ENCODE peak calls at places on chromosomes 16 and 17, in ten cellular contexts. One of them, this sample, is unnamed. For H3K4me1 and H3K9me3, the result is how much of the 10 kb centered on the place peaks cover.

GRCh38 chr16:69270831-69271230 is 40.3 kb upstream of the VPS4A start:
- DNase-seq in SK-N-SH: no peak
- DNase-seq in upper lobe of left lung: no peak
- DNase-seq in ovary: no peak
- DNase-seq in suprapubic skin: no peak
- DNase-seq in stomach: no peak
- DNase-seq in GM12878: no peak
- DNase-seq in sigmoid colon: no peak
- DNase-seq in tibial nerve: no peak
- DNase-seq in A549: no peak
- DNase-seq in this sample: no peak

GRCh38 chr16:30934827-30935557 is 11.6 kb downstream of the FBXL19 start:
- DNase-seq in SK-N-SH: peak
- DNase-seq in upper lobe of left lung: peak
- DNase-seq in ovary: no peak
- DNase-seq in suprapubic skin: peak
- DNase-seq in stomach: peak
- DNase-seq in GM12878: no peak
- DNase-seq in sigmoid colon: no peak
- DNase-seq in tibial nerve: no peak
- DNase-seq in A549: peak
- DNase-seq in this sample: peak

GRCh38 chr17:72665841-72666518 is 426.5 kb downstream of the SLC39A11 start:
- DNase-seq in SK-N-SH: no peak
- DNase-seq in upper lobe of left lung: no peak
- DNase-seq in ovary: no peak
- DNase-seq in suprapubic skin: no peak
- DNase-seq in stomach: no peak
- DNase-seq in GM12878: no peak
- DNase-seq in sigmoid colon: peak
- DNase-seq in tibial nerve: no peak
- DNase-seq in A549: no peak
- DNase-seq in this sample: no peak

GRCh38 chr17:81285179-81285878 is 9.8 kb downstream of the SLC38A10 start:
- DNase-seq in SK-N-SH: no peak
- DNase-seq in upper lobe of left lung: peak
- DNase-seq in ovary: no peak
- DNase-seq in suprapubic skin: peak
- DNase-seq in stomach: peak
- DNase-seq in GM12878: no peak
- DNase-seq in sigmoid colon: peak
- DNase-seq in tibial nerve: peak
- DNase-seq in A549: no peak
- DNase-seq in this sample: peak

GRCh38 chr17:48057626-48058025 is 9.5 kb downstream of the NFE2L1 start:
- DNase-seq in SK-N-SH: no peak
- DNase-seq in upper lobe of left lung: no peak
- DNase-seq in ovary: no peak
- DNase-seq in suprapubic skin: no peak
- DNase-seq in stomach: no peak
- DNase-seq in GM12878: no peak
- DNase-seq in sigmoid colon: no peak
- DNase-seq in tibial nerve: no peak
- DNase-seq in A549: no peak
- DNase-seq in this sample: no peak

GRCh38 chr16:79139799-79140198 is 460.7 kb downstream of the MAF start:
- DNase-seq in SK-N-SH: no peak
- DNase-seq in upper lobe of left lung: no peak
- DNase-seq in ovary: no peak
- DNase-seq in suprapubic skin: no peak
- DNase-seq in stomach: no peak
- DNase-seq in GM12878: no peak
- DNase-seq in sigmoid colon: no peak
- DNase-seq in tibial nerve: no peak
- DNase-seq in A549: no peak
- DNase-seq in this sample: no peak

GRCh38 chr16:2706611-2707311 is 13.3 kb downstream of the PRSS27 start:
- DNase-seq in SK-N-SH: no peak
- DNase-seq in upper lobe of left lung: no peak
- DNase-seq in ovary: peak
- DNase-seq in suprapubic skin: peak
- DNase-seq in stomach: no peak
- DNase-seq in GM12878: no peak
- DNase-seq in sigmoid colon: no peak
- DNase-seq in tibial nerve: no peak
- DNase-seq in A549: no peak
- DNase-seq in this sample: no peak

GRCh38 chr17:80879723-80880649 is 111.7 kb upstream of the CHMP6 start:
- DNase-seq in SK-N-SH: no peak
- DNase-seq in upper lobe of left lung: no peak
- DNase-seq in ovary: peak
- DNase-seq in suprapubic skin: peak
- DNase-seq in stomach: no peak
- DNase-seq in GM12878: no peak
- DNase-seq in sigmoid colon: peak
- DNase-seq in tibial nerve: no peak
- DNase-seq in A549: no peak
- DNase-seq in this sample: no peak

GRCh38 chr17:49351572-49352140 is 10.4 kb downstream of the ZNF652 start:
- DNase-seq in SK-N-SH: no peak
- DNase-seq in upper lobe of left lung: no peak
- DNase-seq in ovary: no peak
- DNase-seq in suprapubic skin: no peak
- DNase-seq in stomach: no peak
- DNase-seq in GM12878: no peak
- DNase-seq in sigmoid colon: no peak
- DNase-seq in tibial nerve: no peak
- DNase-seq in A549: no peak
- DNase-seq in this sample: no peak

GRCh38 chr16:637081-638018 is 1.2 kb upstream of the METTL26 start:
- DNase-seq in SK-N-SH: peak
- DNase-seq in upper lobe of left lung: peak
- DNase-seq in ovary: peak
- DNase-seq in suprapubic skin: no peak
- DNase-seq in stomach: peak
- DNase-seq in GM12878: no peak
- DNase-seq in sigmoid colon: peak
- DNase-seq in tibial nerve: peak
- DNase-seq in A549: peak
- DNase-seq in this sample: peak

GRCh38 chr17:73189417-73190099 is 3.3 kb upstream of the COG1 start:
- DNase-seq in SK-N-SH: peak
- DNase-seq in upper lobe of left lung: no peak
- DNase-seq in ovary: no peak
- DNase-seq in suprapubic skin: no peak
- DNase-seq in stomach: peak
- DNase-seq in GM12878: no peak
- DNase-seq in sigmoid colon: no peak
- DNase-seq in tibial nerve: no peak
- DNase-seq in A549: peak
- DNase-seq in this sample: no peak

GRCh38 chr16:83273504-83274173 is 534.1 kb upstream of the HSBP1 start:
- DNase-seq in SK-N-SH: no peak
- DNase-seq in upper lobe of left lung: no peak
- DNase-seq in ovary: no peak
- DNase-seq in suprapubic skin: no peak
- DNase-seq in stomach: no peak
- DNase-seq in GM12878: no peak
- DNase-seq in sigmoid colon: no peak
- DNase-seq in tibial nerve: no peak
- DNase-seq in A549: no peak
- DNase-seq in this sample: no peak

GRCh38 chr16:71350821-71351557 is 7.5 kb upstream of the CALB2 start:
- DNase-seq in SK-N-SH: no peak
- DNase-seq in upper lobe of left lung: no peak
- DNase-seq in ovary: no peak
- DNase-seq in suprapubic skin: no peak
- DNase-seq in stomach: no peak
- DNase-seq in GM12878: no peak
- DNase-seq in sigmoid colon: no peak
- DNase-seq in tibial nerve: no peak
- DNase-seq in A549: no peak
- DNase-seq in this sample: no peak

GRCh38 chr16:72923757-72924156 is 124.2 kb downstream of the ZFHX3 start:
- DNase-seq in SK-N-SH: no peak
- DNase-seq in upper lobe of left lung: no peak
- DNase-seq in ovary: no peak
- DNase-seq in suprapubic skin: no peak
- DNase-seq in stomach: no peak
- DNase-seq in GM12878: no peak
- DNase-seq in sigmoid colon: peak
- DNase-seq in tibial nerve: no peak
- DNase-seq in A549: no peak
- DNase-seq in this sample: no peak
- H3K4me1 ChIP-seq in SK-N-SH: under half
- H3K4me1 ChIP-seq in upper lobe of left lung: under half
- H3K4me1 ChIP-seq in ovary: under half
- H3K4me1 ChIP-seq in suprapubic skin: under half
- H3K4me1 ChIP-seq in stomach: under half
- H3K4me1 ChIP-seq in GM12878: under half
- H3K4me1 ChIP-seq in sigmoid colon: under half
- H3K4me1 ChIP-seq in tibial nerve: under half
- H3K4me1 ChIP-seq in A549: under half
- H3K4me1 ChIP-seq in this sample: under half

GRCh38 chr16:35797811-35798210 is 2338.4 kb downstream of the TP53TG3F start:
- DNase-seq in SK-N-SH: no peak
- DNase-seq in upper lobe of left lung: no peak
- DNase-seq in ovary: no peak
- DNase-seq in suprapubic skin: no peak
- DNase-seq in stomach: no peak
- DNase-seq in GM12878: no peak
- DNase-seq in sigmoid colon: no peak
- DNase-seq in tibial nerve: no peak
- DNase-seq in A549: no peak
- DNase-seq in this sample: no peak

GRCh38 chr16:35798885-35799426 is 2339.5 kb downstream of the TP53TG3F start:
- DNase-seq in SK-N-SH: no peak
- DNase-seq in upper lobe of left lung: no peak
- DNase-seq in ovary: no peak
- DNase-seq in suprapubic skin: no peak
- DNase-seq in stomach: no peak
- DNase-seq in GM12878: no peak
- DNase-seq in sigmoid colon: no peak
- DNase-seq in tibial nerve: no peak
- DNase-seq in A549: no peak
- DNase-seq in this sample: no peak

GRCh38 chr16:35792516-35793285 is 2333.3 kb downstream of the TP53TG3F start:
- DNase-seq in SK-N-SH: no peak
- DNase-seq in upper lobe of left lung: no peak
- DNase-seq in ovary: no peak
- DNase-seq in suprapubic skin: no peak
- DNase-seq in stomach: no peak
- DNase-seq in GM12878: no peak
- DNase-seq in sigmoid colon: no peak
- DNase-seq in tibial nerve: no peak
- DNase-seq in A549: no peak
- DNase-seq in this sample: no peak

GRCh38 chr16:35795361-35796029 is 2336.1 kb downstream of the TP53TG3F start:
- DNase-seq in SK-N-SH: peak
- DNase-seq in upper lobe of left lung: no peak
- DNase-seq in ovary: no peak
- DNase-seq in suprapubic skin: no peak
- DNase-seq in stomach: no peak
- DNase-seq in GM12878: no peak
- DNase-seq in sigmoid colon: no peak
- DNase-seq in tibial nerve: no peak
- DNase-seq in A549: no peak
- DNase-seq in this sample: no peak
- H3K9me3 ChIP-seq in SK-N-SH: under half
- H3K9me3 ChIP-seq in upper lobe of left lung: under half
- H3K9me3 ChIP-seq in ovary: under half
- H3K9me3 ChIP-seq in suprapubic skin: under half
- H3K9me3 ChIP-seq in stomach: half or more
- H3K9me3 ChIP-seq in GM12878: under half
- H3K9me3 ChIP-seq in sigmoid colon: under half
- H3K9me3 ChIP-seq in tibial nerve: under half
- H3K9me3 ChIP-seq in A549: under half
- H3K9me3 ChIP-seq in this sample: under half

DNA sequence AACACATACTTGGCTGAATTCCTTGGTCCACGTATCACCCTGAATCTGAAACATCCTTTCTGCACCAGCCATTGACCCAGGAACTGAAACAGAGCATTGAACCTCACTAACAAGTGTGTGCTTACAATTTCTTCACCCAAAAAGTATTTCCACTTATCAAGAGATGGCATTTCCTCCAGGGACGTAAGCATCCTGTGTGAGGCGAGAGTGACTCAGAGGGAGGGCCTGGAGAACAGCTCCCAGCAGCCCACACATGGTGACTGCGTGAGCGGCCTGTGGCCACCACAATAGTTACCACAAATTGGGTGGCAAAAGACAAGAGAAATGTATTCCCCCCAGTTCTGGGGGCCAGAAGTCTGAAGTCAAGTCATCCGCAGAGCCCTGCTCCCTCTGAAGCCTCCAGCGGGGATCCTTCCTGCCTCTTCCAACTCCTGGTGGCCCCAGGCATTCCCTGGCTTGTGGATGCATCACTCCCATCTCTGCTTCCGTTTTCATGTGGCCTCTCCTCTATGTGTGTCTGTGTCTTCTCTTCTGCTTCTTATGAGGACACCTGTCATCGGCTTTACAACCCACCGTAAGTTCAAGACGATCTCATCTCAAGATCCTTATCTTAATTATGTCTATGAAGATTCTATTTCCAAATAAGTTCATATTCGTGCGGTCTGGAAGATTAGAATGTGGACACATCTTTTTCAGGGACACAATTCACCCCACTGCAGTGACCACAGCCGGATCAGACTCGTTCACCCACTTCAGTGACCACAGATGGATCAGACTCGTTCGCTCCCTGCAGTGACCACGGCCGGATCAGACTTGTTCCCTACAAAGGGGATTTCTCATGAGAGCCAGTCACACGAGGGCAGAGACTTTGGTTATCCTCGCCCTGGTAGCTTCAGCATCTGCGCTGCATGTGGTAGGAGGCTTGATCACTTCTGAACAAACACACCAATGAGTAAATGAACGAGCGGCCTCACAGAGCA is 122.6 kb upstream of the FOXF1 start:
- DNase-seq in SK-N-SH: no peak
- DNase-seq in upper lobe of left lung: no peak
- DNase-seq in ovary: no peak
- DNase-seq in suprapubic skin: no peak
- DNase-seq in stomach: no peak
- DNase-seq in GM12878: no peak
- DNase-seq in sigmoid colon: no peak
- DNase-seq in tibial nerve: no peak
- DNase-seq in A549: peak
- DNase-seq in this sample: no peak
- TF ChIP-seq EP300 in SK-N-SH: no peak
- TF ChIP-seq EP300 in upper lobe of left lung: peak
- TF ChIP-seq EP300 in ovary: no peak
- TF ChIP-seq EP300 in suprapubic skin: no peak
- TF ChIP-seq EP300 in stomach: no peak
- TF ChIP-seq EP300 in GM12878: no peak
- TF ChIP-seq EP300 in sigmoid colon: no peak
- TF ChIP-seq EP300 in tibial nerve: no peak
- TF ChIP-seq EP300 in A549: no peak
- TF ChIP-seq EP300 in this sample: no peak

DNA sequence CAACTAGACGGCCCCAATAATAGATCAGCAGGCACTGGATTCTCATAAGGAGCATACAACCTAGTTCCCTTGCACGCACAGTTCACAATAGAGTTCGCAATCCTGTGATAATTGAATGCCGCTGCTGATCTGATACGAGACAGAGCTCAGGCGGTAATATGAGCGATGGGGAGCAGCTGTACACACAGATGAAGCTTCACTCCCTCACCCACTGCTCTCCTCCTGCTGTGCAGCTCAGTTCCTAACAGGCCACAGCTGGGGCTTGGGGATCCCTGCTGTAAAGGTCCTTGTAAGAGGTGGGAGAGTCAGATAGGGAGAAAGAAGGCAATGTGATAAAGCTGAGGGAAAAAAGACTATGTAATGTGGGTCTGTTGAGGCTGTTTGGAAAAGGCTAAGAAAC is 577.5 kb downstream of the RBFOX1 start:
- DNase-seq in SK-N-SH: no peak
- DNase-seq in upper lobe of left lung: no peak
- DNase-seq in ovary: no peak
- DNase-seq in suprapubic skin: no peak
- DNase-seq in stomach: no peak
- DNase-seq in GM12878: no peak
- DNase-seq in sigmoid colon: no peak
- DNase-seq in tibial nerve: no peak
- DNase-seq in A549: no peak
- DNase-seq in this sample: no peak
- H3K4me1 ChIP-seq in SK-N-SH: under half
- H3K4me1 ChIP-seq in upper lobe of left lung: under half
- H3K4me1 ChIP-seq in ovary: under half
- H3K4me1 ChIP-seq in suprapubic skin: under half
- H3K4me1 ChIP-seq in stomach: under half
- H3K4me1 ChIP-seq in GM12878: under half
- H3K4me1 ChIP-seq in sigmoid colon: under half
- H3K4me1 ChIP-seq in tibial nerve: under half
- H3K4me1 ChIP-seq in A549: under half
- H3K4me1 ChIP-seq in this sample: under half